ENCODE peak calls at places on chromosomes 16 and 17, in five cellular contexts. One of them, this sample, is unnamed.

GRCh38 chr17:9912146-9913099 is 7.4 kb upstream of the RCVRN start:
- DNase-seq in cardiac muscle cell: no peak
- DNase-seq in AG09319: no peak
- DNase-seq in tibial artery: no peak
- DNase-seq in body of pancreas: no peak
- DNase-seq in this sample: no peak

GRCh38 chr16:1772908-1773702 is at the start of gene MRPS34:
- DNase-seq in body of pancreas: peak
- DNase-seq in AG09319: peak
- DNase-seq in cardiac muscle cell: peak
- DNase-seq in tibial artery: peak
- DNase-seq in this sample: peak

GRCh38 chr16:87332150-87332549 is 15.0 kb upstream of the C16orf95 start:
- DNase-seq in body of pancreas: no peak
- DNase-seq in tibial artery: no peak
- DNase-seq in cardiac muscle cell: no peak
- DNase-seq in AG09319: no peak
- DNase-seq in this sample: no peak

GRCh38 chr16:75491876-75492275 is 3.4 kb downstream of the CHST6 start:
- DNase-seq in AG09319: no peak
- DNase-seq in body of pancreas: no peak
- DNase-seq in tibial artery: no peak
- DNase-seq in cardiac muscle cell: peak
- DNase-seq in this sample: no peak

GRCh38 chr17:8080799-8081219 is 6.7 kb downstream of the ALOX12B start:
- DNase-seq in cardiac muscle cell: no peak
- DNase-seq in tibial artery: no peak
- DNase-seq in body of pancreas: no peak
- DNase-seq in AG09319: no peak
- DNase-seq in this sample: no peak

GRCh38 chr16:85350146-85350728 is 238.0 kb upstream of the CIBAR2 start:
- DNase-seq in AG09319: no peak
- DNase-seq in tibial artery: no peak
- DNase-seq in body of pancreas: peak
- DNase-seq in cardiac muscle cell: no peak
- DNase-seq in this sample: no peak

GRCh38 chr16:58409316-58409973 is 17.2 kb downstream of the GINS3 start:
- DNase-seq in tibial artery: no peak
- DNase-seq in AG09319: peak
- DNase-seq in body of pancreas: peak
- DNase-seq in cardiac muscle cell: no peak
- DNase-seq in this sample: no peak

GRCh38 chr17:77370536-77370935 is 229.8 kb downstream of the SEC14L1 start:
- DNase-seq in AG09319: no peak
- DNase-seq in tibial artery: no peak
- DNase-seq in body of pancreas: no peak
- DNase-seq in cardiac muscle cell: no peak
- DNase-seq in this sample: no peak

GRCh38 chr17:19647697-19648474 is 665 bp upstream of the ALDH3A2 start:
- DNase-seq in cardiac muscle cell: peak
- DNase-seq in AG09319: peak
- DNase-seq in tibial artery: peak
- DNase-seq in body of pancreas: peak
- DNase-seq in this sample: peak

GRCh38 chr16:10970065-10970464 is 25.7 kb downstream of the CLEC16A start:
- DNase-seq in tibial artery: no peak
- DNase-seq in cardiac muscle cell: no peak
- DNase-seq in AG09319: no peak
- DNase-seq in body of pancreas: no peak
- DNase-seq in this sample: no peak

GRCh38 chr17:58986005-58986404 is 120.7 kb downstream of the TRIM37 start:
- DNase-seq in AG09319: no peak
- DNase-seq in body of pancreas: no peak
- DNase-seq in cardiac muscle cell: no peak
- DNase-seq in tibial artery: no peak
- DNase-seq in this sample: no peak

GRCh38 chr17:30548189-30548588 is 71.0 kb downstream of the GOSR1 start:
- DNase-seq in body of pancreas: no peak
- DNase-seq in cardiac muscle cell: no peak
- DNase-seq in tibial artery: peak
- DNase-seq in AG09319: no peak
- DNase-seq in this sample: no peak

GRCh38 chr16:11692651-11693050 is 24.4 kb downstream of the SNN start:
- DNase-seq in AG09319: no peak
- DNase-seq in tibial artery: no peak
- DNase-seq in body of pancreas: no peak
- DNase-seq in cardiac muscle cell: no peak
- DNase-seq in this sample: no peak

GRCh38 chr16:83689385-83689831 is 118.4 kb upstream of the HSBP1 start:
- DNase-seq in body of pancreas: peak
- DNase-seq in cardiac muscle cell: peak
- DNase-seq in AG09319: peak
- DNase-seq in tibial artery: no peak
- DNase-seq in this sample: no peak

GRCh38 chr16:14202697-14203096 is 131.6 kb downstream of the MRTFB start:
- DNase-seq in AG09319: no peak
- DNase-seq in tibial artery: no peak
- DNase-seq in cardiac muscle cell: no peak
- DNase-seq in body of pancreas: peak
- DNase-seq in this sample: no peak

GRCh38 chr17:9472094-9472493 is 103.5 kb downstream of the STX8 start:
- DNase-seq in body of pancreas: no peak
- DNase-seq in tibial artery: no peak
- DNase-seq in AG09319: no peak
- DNase-seq in cardiac muscle cell: no peak
- DNase-seq in this sample: no peak

GRCh38 chr17:72614871-72615626 is 477.4 kb downstream of the SLC39A11 start:
- DNase-seq in AG09319: no peak
- DNase-seq in cardiac muscle cell: peak
- DNase-seq in tibial artery: no peak
- DNase-seq in body of pancreas: peak
- DNase-seq in this sample: no peak

GRCh38 chr17:48261297-48261880 is 153.8 kb downstream of the SNX11 start:
- DNase-seq in body of pancreas: no peak
- DNase-seq in cardiac muscle cell: peak
- DNase-seq in AG09319: no peak
- DNase-seq in tibial artery: no peak
- DNase-seq in this sample: peak

GRCh38 chr17:30337393-30337999 is 3.6 kb upstream of the TMIGD1 start:
- DNase-seq in cardiac muscle cell: no peak
- DNase-seq in tibial artery: no peak
- DNase-seq in body of pancreas: no peak
- DNase-seq in AG09319: no peak
- DNase-seq in this sample: no peak

GRCh38 chr17:63760771-63761539 is 12.4 kb downstream of the CCDC47 start:
- DNase-seq in cardiac muscle cell: no peak
- DNase-seq in tibial artery: no peak
- DNase-seq in body of pancreas: no peak
- DNase-seq in AG09319: no peak
- DNase-seq in this sample: no peak

GRCh38 chr16:30659507-30660423 is 1.5 kb downstream of the FBRS start:
- DNase-seq in body of pancreas: no peak
- DNase-seq in tibial artery: no peak
- DNase-seq in cardiac muscle cell: no peak
- DNase-seq in AG09319: no peak
- DNase-seq in this sample: no peak

GRCh38 chr16:87017388-87018012 is 299.7 kb downstream of the C16orf95 start:
- DNase-seq in cardiac muscle cell: no peak
- DNase-seq in tibial artery: peak
- DNase-seq in AG09319: peak
- DNase-seq in body of pancreas: peak
- DNase-seq in this sample: peak

GRCh38 chr16:3645108-3645503 is 9.4 kb upstream of the DNASE1 start:
- DNase-seq in tibial artery: no peak
- DNase-seq in cardiac muscle cell: no peak
- DNase-seq in AG09319: no peak
- DNase-seq in body of pancreas: no peak
- DNase-seq in this sample: no peak

GRCh38 chr16:25005445-25006306 is 9.5 kb downstream of the ARHGAP17 start:
- DNase-seq in tibial artery: no peak
- DNase-seq in body of pancreas: no peak
- DNase-seq in AG09319: no peak
- DNase-seq in cardiac muscle cell: no peak
- DNase-seq in this sample: no peak

GRCh38 chr16:75197522-75198134 is 9.3 kb downstream of the CTRB2 start:
- DNase-seq in tibial artery: peak
- DNase-seq in AG09319: no peak
- DNase-seq in cardiac muscle cell: no peak
- DNase-seq in body of pancreas: no peak
- DNase-seq in this sample: no peak

GRCh38 chr17:78497115-78497540 is 80.1 kb downstream of the DNAH17 start:
- DNase-seq in cardiac muscle cell: peak
- DNase-seq in body of pancreas: peak
- DNase-seq in tibial artery: peak
- DNase-seq in AG09319: peak
- DNase-seq in this sample: peak

GRCh38 chr16:55021595-55022475 is 91.2 kb downstream of the IRX5 start:
- DNase-seq in cardiac muscle cell: no peak
- DNase-seq in body of pancreas: no peak
- DNase-seq in tibial artery: peak
- DNase-seq in AG09319: no peak
- DNase-seq in this sample: peak

DNA sequence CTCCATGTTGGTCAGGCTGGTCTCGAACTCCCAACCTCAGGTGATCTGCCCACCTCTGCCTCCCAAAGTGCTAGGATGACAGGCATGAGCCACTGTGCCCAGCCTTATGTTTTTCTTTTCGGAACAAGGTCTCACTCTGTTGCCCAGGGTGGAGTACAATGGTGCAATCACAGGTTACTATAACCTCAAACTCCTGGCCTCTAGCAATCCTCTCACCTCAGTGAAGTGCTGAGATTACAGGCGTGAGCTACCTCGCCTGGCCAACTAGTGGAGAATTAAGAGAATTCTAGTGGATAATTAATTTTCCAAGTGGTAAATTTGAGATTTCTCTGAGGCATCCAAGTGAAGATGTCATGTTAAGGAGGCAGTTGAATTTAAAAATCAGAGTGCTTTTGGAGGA is 2.9 kb upstream of the FBXO47 start:
- DNase-seq in AG09319: no peak
- DNase-seq in body of pancreas: no peak
- DNase-seq in cardiac muscle cell: no peak
- DNase-seq in tibial artery: no peak
- DNase-seq in this sample: no peak
- TF ChIP-seq CTCF in AG09319: no peak
- TF ChIP-seq CTCF in body of pancreas: no peak
- TF ChIP-seq CTCF in cardiac muscle cell: no peak
- TF ChIP-seq CTCF in tibial artery: no peak
- TF ChIP-seq CTCF in this sample: no peak

GRCh38 chr17:50271173-50271750 is 3.0 kb upstream of the TMEM92 start:
- DNase-seq in body of pancreas: no peak
- DNase-seq in cardiac muscle cell: no peak
- DNase-seq in AG09319: no peak
- DNase-seq in tibial artery: no peak
- DNase-seq in this sample: no peak

GRCh38 chr17:50269477-50270429 is 4.5 kb upstream of the TMEM92 start:
- DNase-seq in cardiac muscle cell: peak
- DNase-seq in AG09319: peak
- DNase-seq in body of pancreas: peak
- DNase-seq in tibial artery: peak
- DNase-seq in this sample: peak

GRCh38 chr17:50268632-50269287 is 5.5 kb upstream of the TMEM92 start:
- DNase-seq in cardiac muscle cell: no peak
- DNase-seq in tibial artery: peak
- DNase-seq in AG09319: no peak
- DNase-seq in body of pancreas: no peak
- DNase-seq in this sample: no peak

GRCh38 chr17:50272246-50272645 is 2.0 kb upstream of the TMEM92 start:
- DNase-seq in tibial artery: peak
- DNase-seq in body of pancreas: no peak
- DNase-seq in AG09319: no peak
- DNase-seq in cardiac muscle cell: no peak
- DNase-seq in this sample: no peak

GRCh38 chr17:50270430-50271172 is 3.7 kb upstream of the TMEM92 start:
- DNase-seq in tibial artery: peak
- DNase-seq in body of pancreas: no peak
- DNase-seq in cardiac muscle cell: peak
- DNase-seq in AG09319: no peak
- DNase-seq in this sample: no peak
- TF ChIP-seq CTCF in tibial artery: no peak
- TF ChIP-seq CTCF in body of pancreas: no peak
- TF ChIP-seq CTCF in cardiac muscle cell: no peak
- TF ChIP-seq CTCF in AG09319: no peak
- TF ChIP-seq CTCF in this sample: peak

GRCh38 chr17:37744961-37745800 is at the start of gene HNF1B:
- DNase-seq in tibial artery: no peak
- DNase-seq in cardiac muscle cell: no peak
- DNase-seq in body of pancreas: peak
- DNase-seq in AG09319: no peak
- DNase-seq in this sample: no peak

GRCh38 chr17:37743612-37743874 is 1.3 kb downstream of the HNF1B start:
- DNase-seq in AG09319: no peak
- DNase-seq in cardiac muscle cell: no peak
- DNase-seq in tibial artery: no peak
- DNase-seq in body of pancreas: peak
- DNase-seq in this sample: peak

GRCh38 chr17:37742762-37743611 is 1.9 kb downstream of the HNF1B start:
- DNase-seq in tibial artery: no peak
- DNase-seq in body of pancreas: peak
- DNase-seq in AG09319: no peak
- DNase-seq in cardiac muscle cell: peak
- DNase-seq in this sample: peak

GRCh38 chr17:37744633-37744927 is 279 bp downstream of the HNF1B start:
- DNase-seq in cardiac muscle cell: no peak
- DNase-seq in tibial artery: no peak
- DNase-seq in AG09319: no peak
- DNase-seq in body of pancreas: no peak
- DNase-seq in this sample: no peak

DNA sequence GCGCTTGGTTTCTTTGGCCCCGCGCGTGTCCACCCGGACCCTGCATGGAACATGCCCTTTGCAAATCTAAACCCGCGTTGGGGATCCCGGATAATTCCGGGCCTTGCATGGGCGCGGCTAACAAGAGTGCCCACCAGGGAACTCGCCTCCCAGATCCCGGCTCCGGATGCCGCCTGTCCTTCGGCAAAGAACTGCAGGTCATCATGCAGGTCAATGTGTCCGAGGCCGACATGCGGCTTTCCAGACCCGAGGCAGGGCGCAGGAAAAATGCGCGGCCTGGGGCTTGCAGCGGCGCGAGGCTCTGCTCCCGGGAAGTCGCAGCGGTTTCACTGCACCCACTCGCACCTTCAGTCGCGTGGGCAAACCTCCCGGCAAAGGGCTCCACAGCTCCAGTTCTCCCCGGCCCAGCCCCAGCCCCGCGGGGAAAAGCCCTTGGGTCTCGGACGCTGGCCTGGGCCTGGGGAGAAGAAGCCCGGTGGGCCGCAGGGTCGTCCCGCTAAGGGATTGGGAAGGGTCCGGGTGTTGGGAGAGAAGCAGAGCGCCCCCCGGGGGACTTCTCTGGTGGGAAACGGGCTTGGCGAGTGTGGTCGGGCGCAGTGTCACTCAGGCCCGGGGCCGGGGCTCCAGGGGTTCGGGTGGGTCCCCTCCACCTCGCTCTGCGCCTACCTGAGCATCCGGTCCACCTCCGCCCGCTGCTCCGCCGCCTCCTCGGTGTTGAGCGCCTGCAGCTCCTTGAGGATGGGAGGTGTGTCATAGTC is 805 bp downstream of the HNF1B start:
- DNase-seq in tibial artery: no peak
- DNase-seq in body of pancreas: peak
- DNase-seq in AG09319: no peak
- DNase-seq in cardiac muscle cell: peak
- DNase-seq in this sample: peak
- TF ChIP-seq CTCF in tibial artery: no peak
- TF ChIP-seq CTCF in body of pancreas: no peak
- TF ChIP-seq CTCF in AG09319: no peak
- TF ChIP-seq CTCF in cardiac muscle cell: no peak
- TF ChIP-seq CTCF in this sample: no peak

GRCh38 chr17:43431741-43432523 is 33.1 kb downstream of the ARL4D start:
- DNase-seq in AG09319: no peak
- DNase-seq in tibial artery: no peak
- DNase-seq in body of pancreas: no peak
- DNase-seq in cardiac muscle cell: no peak
- DNase-seq in this sample: no peak
- TF ChIP-seq CTCF in AG09319: no peak
- TF ChIP-seq CTCF in tibial artery: no peak
- TF ChIP-seq CTCF in body of pancreas: no peak
- TF ChIP-seq CTCF in cardiac muscle cell: no peak
- TF ChIP-seq CTCF in this sample: no peak

This sample was measured in endothelial cell.